ENCODE peak calls at places on chromosome 13, in nine cellular contexts. X is RWPE1, E is astrocyte of the cerebellum, L is breast epithelium, S is uterus, Y is IMR-90, D is left ventricle myocardium inferior, U is adrenal gland, M is tibial artery. K is an unnamed sample.

GRCh38 chr13:48235100-48235813 is 2.3 kb downstream of the ITM2B start:
- DNase-seq in X (no peak), E (no peak), L (no peak), S (no peak), Y (peak), D (no peak), U (peak), M (no peak), K (no peak)

GRCh38 chr13:105442941-105443340 is 1092.5 kb downstream of the EFNB2 start:
- DNase-seq in X (peak), E (peak), L (no peak), S (no peak), Y (peak), D (no peak), U (peak), M (no peak), K (no peak)

GRCh38 chr13:49546559-49546958 is 38.8 kb downstream of the RCBTB1 start:
- DNase-seq in X (no peak), E (no peak), L (no peak), S (peak), Y (no peak), D (no peak), U (no peak), M (no peak), K (no peak)

GRCh38 chr13:81395368-81395767 is 1054.4 kb upstream of the SPRY2 start:
- DNase-seq in X (peak), E (no peak), L (no peak), S (no peak), Y (no peak), D (no peak), U (no peak), M (no peak), K (no peak)

GRCh38 chr13:104043184-104043583 is 977.0 kb upstream of the SLC10A2 start:
- DNase-seq in X (no peak), E (no peak), L (no peak), S (no peak), Y (peak), D (no peak), U (no peak), M (no peak), K (no peak)

GRCh38 chr13:20191311-20191901 is 1.3 kb downstream of the GJB2 start:
- DNase-seq in X (no peak), E (no peak), L (no peak), S (no peak), Y (no peak), D (no peak), U (no peak), M (no peak), K (no peak)

GRCh38 chr13:29849731-29850212 is 645 bp downstream of the UBL3 start:
- DNase-seq in X (peak), E (no peak), L (peak), S (peak), Y (peak), D (peak), U (peak), M (peak), K (peak)

GRCh38 chr13:106376411-106377112 is 158.9 kb downstream of the EFNB2 start:
- DNase-seq in X (peak), E (peak), L (no peak), S (peak), Y (peak), D (no peak), U (no peak), M (no peak), K (no peak)

GRCh38 chr13:94433055-94433947 is 46.2 kb downstream of the DCT start:
- DNase-seq in X (no peak), E (no peak), L (no peak), S (no peak), Y (no peak), D (no peak), U (no peak), M (no peak), K (no peak)

GRCh38 chr13:25922373-25922772 is 129.4 kb downstream of the SHISA2 start:
- DNase-seq in X (no peak), E (no peak), L (no peak), S (no peak), Y (no peak), D (no peak), U (no peak), M (no peak), K (no peak)

GRCh38 chr13:86020350-86021002 is 221.3 kb upstream of the SLITRK6 start:
- DNase-seq in X (peak), E (peak), L (no peak), S (no peak), Y (peak), D (no peak), U (peak), M (no peak), K (no peak)

GRCh38 chr13:43348397-43348796 is 325.0 kb downstream of the DNAJC15 start:
- DNase-seq in X (peak), E (no peak), L (no peak), S (no peak), Y (peak), D (no peak), U (no peak), M (no peak), K (no peak)

GRCh38 chr13:109436841-109437240 is 349.5 kb downstream of the IRS2 start:
- DNase-seq in X (no peak), E (no peak), L (no peak), S (no peak), Y (no peak), D (no peak), U (no peak), M (no peak), K (no peak)

GRCh38 chr13:97223711-97224461 is 1.8 kb downstream of the MBNL2 start:
- DNase-seq in X (peak), E (peak), L (no peak), S (peak), Y (peak), D (peak), U (peak), M (peak), K (peak)

GRCh38 chr13:99320693-99321481 is 13.7 kb upstream of the GPR183 start:
- DNase-seq in X (peak), E (peak), L (no peak), S (no peak), Y (peak), D (no peak), U (no peak), M (no peak), K (no peak)

GRCh38 chr13:24173775-24174174 is 13.3 kb downstream of the SPATA13 start:
- DNase-seq in X (no peak), E (no peak), L (no peak), S (no peak), Y (no peak), D (no peak), U (no peak), M (no peak), K (no peak)

GRCh38 chr13:60080871-60081270 is 82.9 kb downstream of the DIAPH3 start:
- DNase-seq in X (no peak), E (no peak), L (no peak), S (no peak), Y (no peak), D (no peak), U (no peak), M (no peak), K (no peak)

GRCh38 chr13:40252241-40252640 is 414.2 kb downstream of the FOXO1 start:
- DNase-seq in X (no peak), E (no peak), L (no peak), S (no peak), Y (no peak), D (no peak), U (no peak), M (no peak), K (no peak)

GRCh38 chr13:40247845-40248244 is 418.6 kb downstream of the FOXO1 start:
- DNase-seq in X (no peak), E (no peak), L (no peak), S (no peak), Y (no peak), D (no peak), U (no peak), M (no peak), K (no peak)

GRCh38 chr13:40255551-40255950 is 410.9 kb downstream of the FOXO1 start:
- DNase-seq in X (no peak), E (no peak), L (no peak), S (no peak), Y (no peak), D (no peak), U (no peak), M (no peak), K (no peak)

GRCh38 chr13:40254394-40254793 is 412.0 kb downstream of the FOXO1 start:
- DNase-seq in X (no peak), E (no peak), L (no peak), S (no peak), Y (no peak), D (no peak), U (no peak), M (no peak), K (no peak)

GRCh38 chr13:40251343-40252032 is 415.0 kb downstream of the FOXO1 start:
- DNase-seq in X (no peak), E (no peak), L (no peak), S (no peak), Y (no peak), D (no peak), U (no peak), M (no peak), K (no peak)
- TF ChIP-seq CTCF in X (no peak), E (no peak), L (no peak), S (no peak), Y (no peak), D (no peak), U (no peak), M (no peak), K (no peak)

GRCh38 chr13:31967155-31967554 is 64.4 kb upstream of the FRY start:
- DNase-seq in X (no peak), E (no peak), L (no peak), S (no peak), Y (no peak), D (no peak), U (no peak), M (no peak), K (no peak)
- TF ChIP-seq CTCF in X (peak), E (no peak), L (no peak), S (no peak), Y (no peak), D (peak), U (no peak), M (no peak), K (no peak)

GRCh38 chr13:31352467-31352866 is 152.7 kb downstream of the B3GLCT start:
- DNase-seq in X (no peak), E (no peak), L (no peak), S (no peak), Y (no peak), D (no peak), U (no peak), M (no peak), K (no peak)

GRCh38 chr13:31349156-31349555 is 149.4 kb downstream of the B3GLCT start:
- DNase-seq in X (no peak), E (no peak), L (no peak), S (no peak), Y (no peak), D (no peak), U (no peak), M (no peak), K (no peak)

GRCh38 chr13:31355001-31355400 is 155.2 kb downstream of the B3GLCT start:
- DNase-seq in X (no peak), E (no peak), L (no peak), S (no peak), Y (no peak), D (no peak), U (no peak), M (no peak), K (no peak)

GRCh38 chr13:31350560-31350959 is 150.8 kb downstream of the B3GLCT start:
- DNase-seq in X (no peak), E (no peak), L (no peak), S (no peak), Y (no peak), D (no peak), U (no peak), M (no peak), K (no peak)

GRCh38 chr13:31351376-31351775 is 151.6 kb downstream of the B3GLCT start:
- DNase-seq in X (no peak), E (no peak), L (no peak), S (no peak), Y (no peak), D (no peak), U (no peak), M (no peak), K (no peak)
- TF ChIP-seq CTCF in X (no peak), E (no peak), L (no peak), S (no peak), Y (no peak), D (no peak), U (no peak), M (no peak), K (no peak)

DNA sequence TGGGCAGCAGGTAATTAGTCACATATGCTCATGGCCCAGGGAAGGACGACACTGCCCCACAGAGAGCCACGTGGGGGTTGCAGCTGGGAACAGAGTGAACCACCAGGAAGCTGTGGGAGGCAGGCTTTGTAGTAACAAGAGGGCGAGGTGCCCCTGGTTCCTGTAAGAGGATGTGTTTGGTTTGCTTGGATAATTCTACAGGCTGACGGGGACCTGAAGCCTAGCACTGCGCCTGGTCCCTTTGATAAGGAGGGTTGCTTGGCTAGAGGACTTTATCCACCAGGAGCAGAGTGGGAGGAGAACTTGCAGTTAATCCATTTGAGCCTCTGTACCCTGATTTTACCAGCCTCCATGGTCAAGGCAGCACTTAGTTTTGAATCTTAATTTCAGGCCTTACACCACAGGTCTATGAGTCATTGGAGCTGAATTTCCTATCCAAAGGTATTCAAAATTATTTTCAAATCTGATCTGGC is 67.4 kb upstream of the CLDN10 start:
- DNase-seq in X (peak), E (peak), L (no peak), S (no peak), Y (peak), D (no peak), U (no peak), M (no peak), K (no peak)
- TF ChIP-seq CTCF in X (no peak), E (no peak), L (no peak), S (no peak), Y (no peak), D (no peak), U (no peak), M (no peak), K (no peak)

GRCh38 chr13:44692173-44692713 is 116.1 kb upstream of the TSC22D1 start:
- DNase-seq in X (no peak), E (no peak), L (no peak), S (no peak), Y (peak), D (no peak), U (no peak), M (no peak), K (no peak)
- TF ChIP-seq CTCF in X (no peak), E (no peak), L (no peak), S (no peak), Y (no peak), D (no peak), U (no peak), M (no peak), K (no peak)

DNA sequence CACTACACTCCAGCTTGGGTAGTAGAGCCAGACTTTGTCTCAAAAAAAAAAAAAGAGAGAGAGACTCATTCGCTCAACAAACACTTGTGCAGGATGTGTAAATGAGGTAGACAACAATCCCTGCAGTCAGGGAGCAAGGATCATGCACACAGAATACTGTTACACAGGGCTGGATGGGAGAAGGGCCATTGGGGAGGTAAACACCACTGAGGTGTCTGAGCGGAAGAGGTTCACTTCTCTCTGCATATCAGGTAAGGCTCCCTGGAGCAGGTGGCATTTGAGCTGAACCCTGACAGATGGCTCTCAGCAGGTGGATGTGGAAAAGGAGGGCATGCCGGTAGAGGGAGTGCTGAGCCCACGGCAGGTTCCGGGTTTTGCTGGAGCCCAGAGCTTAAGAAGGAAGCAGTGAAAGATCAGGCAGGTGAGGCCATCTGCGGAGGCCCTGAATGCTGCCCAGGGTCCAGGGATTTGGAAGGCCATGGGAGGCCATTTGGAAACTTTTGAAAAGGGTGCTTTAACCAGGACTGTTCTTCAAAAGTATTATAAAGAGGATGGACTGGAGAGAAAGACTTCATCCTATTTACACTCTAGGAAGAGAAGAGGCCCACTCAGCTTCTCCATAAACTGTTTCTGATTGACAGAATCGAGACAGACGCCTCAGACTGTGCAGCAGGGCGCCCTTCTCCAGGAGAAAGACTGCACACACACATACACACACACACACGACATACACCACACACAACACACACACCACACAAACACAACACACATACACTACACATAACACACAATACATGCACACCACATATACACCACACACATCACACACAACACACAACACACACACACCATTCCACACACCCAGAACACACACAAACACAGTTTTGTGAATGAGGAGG is 199.4 kb downstream of the USP12 start:
- DNase-seq in X (peak), E (no peak), L (no peak), S (no peak), Y (peak), D (no peak), U (no peak), M (no peak), K (no peak)
- TF ChIP-seq CTCF in X (peak), E (peak), L (no peak), S (no peak), Y (peak), D (peak), U (no peak), M (no peak), K (no peak)

K was measured in activated B cell treated with CpG ODN at 0.5 μM for 24 hours.